ENCODE peak calls at places on chromosomes 1 and 21, in five cellular contexts. D is HCT116, M is suprapubic skin, I is endothelial cell of umbilical vein, G is stomach. T is an unnamed sample.
A peak's percentile ranks its signal among the peaks of the same experiment; 100 is the strongest.

GRCh38 chr21:35231115-35231514 is 182.0 kb upstream of the RUNX1 start:
- DNase-seq in I (peak; percentile 10), M (no peak), D (no peak), G (no peak), T (no peak)

GRCh38 chr21:21148514-21148913 is 150.3 kb downstream of the NCAM2 start:
- DNase-seq in D (no peak), M (no peak), I (no peak), G (no peak), T (no peak)

GRCh38 chr1:20462397-20462796 is 23.6 kb downstream of the CAMK2N1 start:
- DNase-seq in I (no peak), G (no peak), D (no peak), M (no peak), T (no peak)

GRCh38 chr1:18230840-18231239 is 123.2 kb downstream of the IGSF21 start:
- DNase-seq in D (no peak), G (no peak), I (no peak), M (no peak), T (no peak)

GRCh38 chr1:8394456-8395321 is 76.8 kb downstream of the SLC45A1 start:
- DNase-seq in I (peak; percentile 92), M (no peak), D (no peak), G (no peak), T (no peak)

GRCh38 chr1:72412286-72412685 is 129.9 kb upstream of the NEGR1 start:
- DNase-seq in G (no peak), M (no peak), D (no peak), I (no peak), T (no peak)

GRCh38 chr1:57017201-57017600 is 51.4 kb upstream of the C8B start:
- DNase-seq in D (no peak), G (no peak), M (no peak), I (no peak), T (no peak)

GRCh38 chr21:31115249-31115648 is 77.0 kb upstream of the KRTAP19-8 start:
- DNase-seq in I (no peak), M (no peak), G (no peak), D (no peak), T (no peak)

GRCh38 chr21:27407296-27407695 is 440.4 kb upstream of the ADAMTS5 start:
- DNase-seq in I (peak; percentile 24), M (no peak), D (no peak), G (no peak), T (no peak)

GRCh38 chr1:197924516-197925123 is 7.4 kb downstream of the LHX9 start:
- DNase-seq in G (no peak), M (no peak), I (peak; percentile 58), D (peak; percentile 51), T (no peak)

GRCh38 chr1:145993618-145994390 is 2.6 kb downstream of the TXNIP start:
- DNase-seq in I (no peak), M (no peak), D (no peak), G (peak; percentile 24), T (no peak)

GRCh38 chr1:221824025-221824424 is 82.1 kb upstream of the DUSP10 start:
- DNase-seq in I (peak; percentile 85), M (no peak), G (no peak), D (no peak), T (peak; percentile 66)

GRCh38 chr1:116352349-116352813 is 20.7 kb upstream of the ATP1A1 start:
- DNase-seq in G (no peak), D (no peak), M (no peak), I (no peak), T (peak; percentile 66)

DNA sequence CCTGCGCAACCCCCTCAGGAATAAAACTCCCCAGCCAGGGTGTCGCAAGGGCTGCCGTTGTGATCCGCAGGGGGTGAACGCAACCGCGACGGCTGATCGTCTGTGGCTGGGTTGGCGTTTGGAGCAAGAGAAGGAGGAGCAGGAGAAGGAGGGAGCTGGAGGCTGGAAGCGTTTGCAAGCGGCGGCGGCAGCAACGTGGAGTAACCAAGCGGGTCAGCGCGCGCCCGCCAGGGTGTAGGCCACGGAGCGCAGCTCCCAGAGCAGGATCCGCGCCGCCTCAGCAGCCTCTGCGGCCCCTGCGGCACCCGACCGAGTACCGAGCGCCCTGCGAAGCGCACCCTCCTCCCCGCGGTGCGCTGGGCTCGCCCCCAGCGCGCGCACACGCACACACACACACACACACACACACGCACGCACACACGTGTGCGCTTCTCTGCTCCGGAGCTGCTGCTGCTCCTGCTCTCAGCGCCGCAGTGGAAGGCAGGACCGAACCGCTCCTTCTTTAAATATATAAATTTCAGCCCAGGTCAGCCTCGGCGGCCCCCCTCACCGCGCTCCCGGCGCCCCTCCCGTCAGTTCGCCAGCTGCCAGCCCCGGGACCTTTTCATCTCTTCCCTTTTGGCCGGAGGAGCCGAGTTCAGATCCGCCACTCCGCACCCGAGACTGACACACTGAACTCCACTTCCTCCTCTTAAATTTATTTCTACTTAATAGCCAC is 696 bp downstream of the TGFB2 start:
- DNase-seq in M (peak; percentile 87), I (peak; percentile 74), G (peak; percentile 53), D (no peak), T (no peak)
- TF ChIP-seq POLR2A in M (no peak), I (peak; percentile 75), G (no peak), D (no peak), T (no peak)

GRCh38 chr1:46334030-46334384 is 6.6 kb upstream of the NSUN4 start:
- DNase-seq in D (no peak), I (no peak), M (no peak), G (no peak), T (no peak)

DNA sequence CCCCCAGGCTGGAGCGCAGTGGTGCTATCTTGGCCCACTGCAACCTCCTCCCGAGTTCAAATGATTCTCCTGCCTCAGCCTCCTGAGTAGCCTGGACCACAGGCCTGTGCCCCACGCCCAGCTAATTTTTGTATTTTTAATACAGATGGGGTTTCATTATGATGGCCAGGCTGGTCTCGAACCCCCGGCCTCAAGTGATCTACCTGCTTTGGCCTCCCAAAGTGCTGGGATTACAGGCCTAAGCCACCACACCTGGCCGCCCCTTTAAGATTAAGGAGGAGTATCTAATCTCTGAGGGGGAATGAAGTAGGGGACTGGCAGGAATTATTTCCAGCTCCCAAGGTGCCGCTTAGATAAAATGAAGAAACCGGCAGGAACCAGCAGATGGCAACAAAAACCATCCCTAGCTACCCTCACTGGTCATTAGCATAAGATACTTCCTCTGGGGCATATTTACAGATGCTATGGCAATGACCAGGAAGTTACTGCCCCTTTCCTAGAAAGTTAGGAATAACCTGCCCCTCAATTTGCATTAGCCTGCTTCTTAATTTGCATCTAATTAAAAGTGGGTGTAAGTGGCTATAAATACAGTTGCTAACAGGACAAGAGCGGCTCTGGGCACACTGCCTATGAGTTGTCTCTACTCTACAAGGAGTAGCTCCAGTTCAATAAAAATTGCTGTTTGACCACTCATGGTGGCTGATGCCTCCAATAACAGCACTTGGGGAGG is 7.1 kb upstream of the NSUN4 start:
- DNase-seq in M (no peak), D (peak; percentile 65), I (peak; percentile 21), G (no peak), T (no peak)
- TF ChIP-seq POLR2AphosphoS5 in M (no peak), D (no peak), I (no peak), G (no peak), T (no peak)

DNA sequence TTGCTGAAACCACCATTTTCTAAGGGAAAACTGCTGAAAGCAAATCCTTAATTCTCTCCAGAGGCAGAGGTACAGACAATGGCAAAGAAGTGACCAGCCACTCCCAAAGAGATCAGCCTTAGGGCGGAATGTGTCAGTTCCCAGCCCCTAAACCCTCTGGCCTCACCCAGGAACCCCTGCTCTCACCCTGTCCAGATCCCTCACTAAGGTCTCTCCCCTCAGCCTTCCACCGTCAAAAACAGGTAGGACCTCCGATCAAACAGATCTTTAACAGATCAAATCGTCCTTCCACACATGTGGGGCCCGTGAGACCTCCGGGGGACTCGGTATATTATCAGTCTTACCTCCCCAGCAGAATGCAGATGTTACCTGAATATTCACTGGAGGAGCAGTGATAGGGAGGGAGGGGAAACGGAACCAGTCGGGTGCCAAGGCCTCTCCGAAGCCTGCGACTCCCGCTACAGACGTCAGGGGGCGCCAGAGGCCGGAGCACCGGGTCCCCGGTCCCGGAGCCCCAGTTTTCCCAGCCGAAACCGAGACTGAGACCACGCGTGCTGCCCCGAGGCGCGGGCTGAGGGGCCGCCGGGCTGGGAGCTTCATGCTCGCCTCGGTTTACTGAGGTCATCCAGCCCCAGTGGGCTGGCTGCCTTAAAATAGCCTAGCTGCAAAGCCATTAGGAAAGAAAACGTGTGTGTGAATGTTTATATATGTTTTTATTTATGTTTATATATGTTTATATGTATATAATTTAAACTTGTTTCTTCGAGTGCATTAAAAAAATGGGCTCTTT is 23.6 kb downstream of the GPA33 start:
- DNase-seq in D (peak; percentile 35), I (peak; percentile 43), M (no peak), G (peak; percentile 85), T (no peak)
- H3K27ac ChIP-seq in D (no peak overlapping the region), I (no peak overlapping the region), M (no peak overlapping the region), G (no peak overlapping the region), T (no peak overlapping the region)

GRCh38 chr1:60386259-60386658 is 312.7 kb upstream of the C1orf87 start:
- DNase-seq in M (no peak), D (no peak), I (no peak), G (no peak), T (no peak)

GRCh38 chr1:60387175-60387574 is 313.6 kb upstream of the C1orf87 start:
- DNase-seq in M (no peak), I (no peak), D (no peak), G (no peak), T (no peak)

GRCh38 chr1:60390593-60391282 is 317.2 kb upstream of the C1orf87 start:
- DNase-seq in G (no peak), D (no peak), M (no peak), I (no peak), T (no peak)

DNA sequence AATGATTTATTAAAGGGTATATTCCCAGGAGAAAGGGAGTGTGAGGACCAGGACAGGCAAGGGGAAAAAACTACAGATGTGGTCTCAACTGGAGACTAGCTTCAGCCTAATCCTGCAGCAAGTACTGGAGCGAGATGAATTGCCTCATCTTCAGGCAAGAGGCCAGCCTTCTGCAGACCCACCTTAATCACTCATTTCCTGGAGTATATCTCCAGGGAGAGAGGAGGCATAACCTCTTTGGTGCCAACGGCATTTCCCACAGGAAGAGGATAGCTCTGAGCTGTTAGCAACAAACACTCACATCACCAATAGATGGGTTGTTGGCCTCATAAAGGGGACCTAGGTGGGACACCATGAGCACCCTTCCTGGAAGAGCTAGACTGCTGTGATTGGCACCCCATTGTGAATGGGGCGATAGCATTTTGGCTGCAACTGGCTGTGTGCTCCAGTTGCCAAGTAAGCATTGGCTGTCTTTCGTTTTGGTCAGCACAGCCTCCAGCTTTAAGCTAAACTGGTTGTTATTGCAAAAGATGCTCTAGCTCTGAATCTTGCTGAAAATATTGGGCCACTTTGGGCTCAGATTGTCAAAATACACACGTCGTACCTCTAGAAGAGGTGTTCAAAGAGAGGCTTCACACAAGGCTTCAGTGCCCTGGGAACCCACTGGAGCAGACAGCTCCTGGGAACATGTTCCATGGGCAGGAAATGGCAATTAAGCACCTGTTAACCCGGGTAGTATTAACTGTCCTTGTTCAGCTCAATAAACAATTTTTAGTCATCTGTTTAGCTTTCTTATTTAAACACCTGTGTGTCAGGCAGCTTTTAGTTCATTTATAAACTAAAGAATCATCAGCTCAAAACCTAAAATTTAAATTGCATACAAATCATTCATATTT is 314.8 kb upstream of the C1orf87 start:
- DNase-seq in D (no peak), I (peak; percentile 28), G (no peak), M (no peak), T (no peak)
- TF ChIP-seq POLR2A in D (no peak), I (no peak), G (no peak), M (no peak), T (no peak)

GRCh38 chr1:78871249-78871648 is 135.3 kb downstream of the ADGRL4 start:
- DNase-seq in I (no peak), G (no peak), M (no peak), D (no peak), T (no peak)
- TF ChIP-seq POLR2AphosphoS5 in I (no peak), G (no peak), M (no peak), D (no peak), T (no peak)

T was measured in esophagus muscularis mucosa.